ENCODE peak calls at places on chromosomes 3 and 15, in ten cellular contexts. G is SK-MEL-5, V is GM12865, B is AG08395, E is KG1, C is NCI-H2171, I is glutamatergic neuron, Q is left ventricle myocardium superior, D is stomach, K is NCI-H774. N is an unnamed sample.
A peak's percentile ranks its signal among the peaks of the same experiment; 100 is the strongest.

GRCh38 chr3:87437765-87438164 is 161.4 kb upstream of the POU1F1 start:
- DNase-seq in G (no peak), V (no peak), B (no peak), E (no peak), C (no peak), I (no peak), Q (no peak), D (no peak), K (no peak), N (no peak)

GRCh38 chr3:139473155-139473771 is 3.1 kb downstream of the RBP2 start:
- DNase-seq in G (no peak), V (no peak), B (no peak), E (no peak), C (no peak), I (no peak), Q (no peak), D (no peak), K (no peak), N (no peak)

GRCh38 chr3:16513141-16514020 is at the start of gene RFTN1:
- DNase-seq in G (peak; percentile 10), V (peak; percentile 74), B (peak; percentile 75), E (peak; percentile 48), C (no peak), I (peak; percentile 50), Q (peak; percentile 77), D (peak; percentile 31), K (no peak), N (no peak)

GRCh38 chr3:159865042-159865579 is 123.5 kb upstream of the IL12A start:
- DNase-seq in G (no peak), V (no peak), B (peak; percentile 34), E (no peak), C (no peak), I (no peak), Q (no peak), D (no peak), K (no peak), N (no peak)

GRCh38 chr3:83003917-83004316 is 1242.5 kb upstream of the GBE1 start:
- DNase-seq in G (no peak), V (no peak), B (no peak), E (no peak), C (no peak), I (no peak), Q (no peak), D (no peak), K (no peak), N (no peak)

GRCh38 chr3:108184824-108185223 is 37.4 kb downstream of the IFT57 start:
- DNase-seq in G (no peak), V (no peak), B (no peak), E (no peak), C (no peak), I (no peak), Q (no peak), D (no peak), K (no peak), N (no peak)

GRCh38 chr3:119091936-119092677 is 53.9 kb upstream of the TEX55 start:
- DNase-seq in G (no peak), V (no peak), B (no peak), E (no peak), C (no peak), I (no peak), Q (no peak), D (no peak), K (no peak), N (no peak)

GRCh38 chr15:69607101-69607500 is 154.5 kb downstream of the RPLP1 start:
- DNase-seq in G (no peak), V (no peak), B (peak; percentile 19), E (no peak), C (no peak), I (no peak), Q (no peak), D (no peak), K (no peak), N (no peak)

GRCh38 chr3:56724580-56725142 is 41.6 kb upstream of the TASOR start:
- DNase-seq in G (no peak), V (peak; percentile 17), B (no peak), E (no peak), C (no peak), I (no peak), Q (no peak), D (no peak), K (no peak), N (no peak)

GRCh38 chr3:10554746-10555145 is 49.4 kb upstream of the ATP2B2 start:
- DNase-seq in G (no peak), V (no peak), B (no peak), E (no peak), C (no peak), I (no peak), Q (no peak), D (no peak), K (no peak), N (no peak)

GRCh38 chr3:45499529-45499928 is 95.0 kb upstream of the LIMD1 start:
- DNase-seq in G (peak; percentile 64), V (no peak), B (peak; percentile 70), E (no peak), C (no peak), I (no peak), Q (no peak), D (no peak), K (no peak), N (peak; percentile 52)

GRCh38 chr3:52149021-52149420 is 5.2 kb downstream of the POC1A start:
- DNase-seq in G (no peak), V (no peak), B (no peak), E (no peak), C (no peak), I (no peak), Q (no peak), D (no peak), K (no peak), N (no peak)

GRCh38 chr3:111867889-111868426 is 8.9 kb downstream of the PHLDB2 start:
- DNase-seq in G (no peak), V (no peak), B (no peak), E (no peak), C (no peak), I (no peak), Q (no peak), D (no peak), K (no peak), N (no peak)

GRCh38 chr15:29183071-29183831 is 86.4 kb downstream of the NSMCE3 start:
- DNase-seq in G (no peak), V (no peak), B (no peak), E (no peak), C (no peak), I (no peak), Q (no peak), D (no peak), K (no peak), N (no peak)

GRCh38 chr15:48987142-48987541 is 23.4 kb upstream of the SHC4 start:
- DNase-seq in G (no peak), V (no peak), B (no peak), E (no peak), C (no peak), I (no peak), Q (no peak), D (no peak), K (no peak), N (no peak)

GRCh38 chr3:101780661-101781060 is 1.6 kb downstream of the NXPE3 start:
- DNase-seq in G (no peak), V (no peak), B (peak; percentile 75), E (no peak), C (no peak), I (no peak), Q (no peak), D (no peak), K (no peak), N (peak; percentile 84)

GRCh38 chr15:67946701-67947100 is 106.9 kb upstream of the RNU6-1 start:
- DNase-seq in G (no peak), V (peak; percentile 66), B (no peak), E (peak; percentile 12), C (no peak), I (no peak), Q (no peak), D (no peak), K (no peak), N (no peak)

GRCh38 chr15:27670481-27670880 is 428.6 kb downstream of the OCA2 start:
- DNase-seq in G (no peak), V (no peak), B (no peak), E (no peak), C (no peak), I (no peak), Q (no peak), D (no peak), K (peak; percentile 23), N (no peak)

GRCh38 chr3:160921020-160921635 is 165.1 kb downstream of the PPM1L start:
- DNase-seq in G (peak; percentile 68), V (peak; percentile 40), B (peak; percentile 72), E (peak; percentile 2), C (no peak), I (peak; percentile 41), Q (no peak), D (peak; percentile 30), K (peak; percentile 32), N (peak; percentile 22)

GRCh38 chr15:74816624-74817369 is 4.2 kb downstream of the LMAN1L start:
- DNase-seq in G (no peak), V (no peak), B (peak; percentile 29), E (no peak), C (no peak), I (no peak), Q (no peak), D (no peak), K (no peak), N (no peak)